ENCODE peak calls at places on chromosomes 2 and 18, in four cellular contexts. X, E, B and Q are unnamed samples.

GRCh38 chr2:35228584-35228983 is 1127.0 kb upstream of the CRIM1 start:
- DNase-seq in E (no peak), B (no peak), X (no peak), Q (no peak)

GRCh38 chr2:235287369-235287722 is 206.5 kb upstream of the AGAP1 start:
- DNase-seq in B (no peak), E (no peak), X (no peak), Q (no peak)

GRCh38 chr18:46478796-46479195 is 178.2 kb downstream of the LOXHD1 start:
- DNase-seq in E (no peak), B (no peak), X (no peak), Q (no peak)

GRCh38 chr2:38327580-38327979 is 49.5 kb downstream of the ATL2 start:
- DNase-seq in E (no peak), X (no peak), B (no peak), Q (no peak)

GRCh38 chr2:101745711-101746694 is 48.5 kb downstream of the MAP4K4 start:
- DNase-seq in B (peak; percentile 66), E (no peak), X (no peak), Q (no peak)

GRCh38 chr2:235026649-235027557 is 75.1 kb downstream of the SH3BP4 start:
- DNase-seq in X (no peak), E (no peak), B (peak; percentile 69), Q (peak; percentile 90)

GRCh38 chr18:56402872-56403516 is 235.4 kb downstream of the TXNL1 start:
- DNase-seq in E (no peak), X (no peak), B (peak; percentile 70), Q (no peak)

GRCh38 chr18:76457475-76457874 is 37.6 kb downstream of the ZNF516 start:
- DNase-seq in B (no peak), E (no peak), X (no peak), Q (no peak)

GRCh38 chr18:31773774-31774476 is 13.2 kb upstream of the SLC25A52 start:
- DNase-seq in B (no peak), E (no peak), X (no peak), Q (no peak)

GRCh38 chr2:239289545-239289944 is 111.3 kb downstream of the HDAC4 start:
- DNase-seq in E (no peak), B (no peak), X (no peak), Q (peak; percentile 6)

GRCh38 chr2:95267458-95268207 is 6.6 kb upstream of the PROM2 start:
- DNase-seq in E (no peak), B (peak; percentile 81), X (no peak), Q (no peak)

GRCh38 chr2:74516070-74516633 is 1.9 kb downstream of the TLX2 start:
- DNase-seq in E (peak; percentile 73), X (peak; percentile 41), B (no peak), Q (peak; percentile 60)

GRCh38 chr2:45067859-45068642 is 58.8 kb upstream of the SIX2 start:
- DNase-seq in E (peak; percentile 62), B (peak; percentile 41), X (no peak), Q (no peak)

GRCh38 chr18:36247036-36247435 is 50.5 kb upstream of the FHOD3 start:
- DNase-seq in B (peak; percentile 92), X (no peak), E (no peak), Q (no peak)

GRCh38 chr2:234673961-234674759 is 177.3 kb upstream of the ARL4C start:
- DNase-seq in X (no peak), B (peak; percentile 64), E (no peak), Q (no peak)

GRCh38 chr18:10770264-10770663 is 244.4 kb downstream of the NAPG start:
- DNase-seq in E (no peak), B (no peak), X (no peak), Q (no peak)

GRCh38 chr2:119713819-119714490 is 35.0 kb downstream of the TMEM177 start:
- DNase-seq in B (no peak), X (no peak), E (no peak), Q (no peak)

GRCh38 chr2:109335586-109336266 is 206.7 kb downstream of the SH3RF3 start:
- DNase-seq in E (no peak), B (peak; percentile 89), X (no peak), Q (no peak)

GRCh38 chr18:75937306-75937705 is 509.8 kb upstream of the SMIM21 start:
- DNase-seq in E (no peak), X (no peak), B (no peak), Q (no peak)

GRCh38 chr2:156099382-156099781 is 233.1 kb downstream of the NR4A2 start:
- DNase-seq in X (no peak), B (no peak), E (no peak), Q (no peak)

GRCh38 chr2:239626971-239627598 is 226.3 kb upstream of the HDAC4 start:
- DNase-seq in B (peak; percentile 69), X (no peak), E (no peak), Q (no peak)

GRCh38 chr2:181077128-181077709 is 96.8 kb downstream of the UBE2E3 start:
- DNase-seq in X (no peak), B (peak; percentile 62), E (peak; percentile 4), Q (no peak)

GRCh38 chr18:53819671-53820070 is 404.8 kb downstream of the MBD2 start:
- DNase-seq in X (no peak), E (no peak), B (no peak), Q (no peak)

GRCh38 chr2:199870581-199870980 is 19.6 kb upstream of the FTCDNL1 start:
- DNase-seq in B (no peak), E (no peak), X (no peak), Q (no peak)

GRCh38 chr2:897091-897490 is 53.6 kb upstream of the SNTG2 start:
- DNase-seq in B (no peak), E (no peak), X (no peak), Q (no peak)

GRCh38 chr2:57543211-57543610 is 503.4 kb upstream of the VRK2 start:
- DNase-seq in B (no peak), X (no peak), E (no peak), Q (no peak)

GRCh38 chr2:61380120-61380881 is 90.6 kb downstream of the USP34 start:
- DNase-seq in B (no peak), E (no peak), X (no peak), Q (no peak)

GRCh38 chr2:64727013-64727767 is 73.5 kb upstream of the SERTAD2 start:
- DNase-seq in E (no peak), X (no peak), B (no peak), Q (no peak)

GRCh38 chr18:75121266-75121665 is 87.7 kb downstream of the PTGR3 start:
- DNase-seq in B (peak; percentile 6), E (no peak), X (no peak), Q (no peak)

GRCh38 chr2:80395251-80395650 is 90.7 kb upstream of the LRRTM1 start:
- DNase-seq in B (no peak), X (no peak), E (no peak), Q (no peak)

GRCh38 chr2:218429951-218430692 is 11.2 kb downstream of the VIL1 start:
- DNase-seq in B (no peak), X (no peak), E (no peak), Q (no peak)

GRCh38 chr18:10892801-10893595 is 256.4 kb downstream of the PIEZO2 start:
- DNase-seq in E (peak; percentile 14), B (peak; percentile 18), X (no peak), Q (no peak)

GRCh38 chr2:203656522-203657287 is 49.7 kb upstream of the CD28 start:
- DNase-seq in E (no peak), B (no peak), X (no peak), Q (peak; percentile 82)

GRCh38 chr2:44137872-44138551 is 30.7 kb upstream of the PPM1B start:
- DNase-seq in E (no peak), X (no peak), B (no peak), Q (no peak)

GRCh38 chr2:106581755-106582430 is 94.7 kb downstream of the CD8B2 start:
- DNase-seq in B (peak; percentile 62), E (peak; percentile 67), X (no peak), Q (peak; percentile 51)

GRCh38 chr18:28858248-28858647 is 681.3 kb upstream of the CDH2 start:
- DNase-seq in E (no peak), B (no peak), X (no peak), Q (no peak)

GRCh38 chr18:50287028-50287440 is 458 bp downstream of the CXXC1 start:
- DNase-seq in E (no peak), B (peak; percentile 9), X (no peak), Q (no peak)

GRCh38 chr2:98912221-98912851 is 23.7 kb downstream of the CRACDL start:
- DNase-seq in X (no peak), B (peak; percentile 81), E (no peak), Q (no peak)

GRCh38 chr2:39730276-39730675 is 48.8 kb downstream of the THUMPD2 start:
- DNase-seq in X (no peak), E (no peak), B (no peak), Q (no peak)

GRCh38 chr2:111975053-111975552 is 76.7 kb downstream of the MERTK start:
- DNase-seq in X (no peak), E (no peak), B (peak; percentile 97), Q (no peak)